ENCODE peak calls at places on chromosomes 3 and 15, in five cellular contexts. V is endothelial cell; F is AG08395; D is activated naive CD8-positive, alpha-beta T cell treated with anti-CD3 and anti-CD28 coated beads, Interleukin-2, amount 50 U/mL, for 24 hours; M is glutamatergic neuron. R is an unnamed sample.
A peak's percentile ranks its signal among the peaks of the same experiment; 100 is the strongest.

GRCh38 chr3:195773956-195774537 is 37.7 kb downstream of the MUC4 start:
- DNase-seq in V (no peak), M (no peak), F (no peak), D (no peak), R (no peak)

GRCh38 chr15:39543651-39544050 is 37.2 kb upstream of the THBS1 start:
- DNase-seq in M (no peak), F (no peak), V (no peak), D (no peak), R (no peak)

GRCh38 chr3:159757341-159758060 is 231.1 kb upstream of the IL12A start:
- DNase-seq in D (no peak), V (no peak), M (no peak), F (no peak), R (no peak)

GRCh38 chr3:13515786-13516783 is 32.8 kb upstream of the FBLN2 start:
- DNase-seq in D (no peak), M (no peak), V (no peak), F (no peak), R (no peak)

GRCh38 chr3:52153389-52154096 is 680 bp downstream of the POC1A start:
- DNase-seq in M (no peak), D (peak; percentile 11), V (no peak), F (peak; percentile 62), R (peak; percentile 44)

GRCh38 chr15:95394186-95395067 is 936.1 kb upstream of the NR2F2 start:
- DNase-seq in F (no peak), M (no peak), D (no peak), V (no peak), R (no peak)

GRCh38 chr3:26236511-26236910 is 386.1 kb upstream of the LRRC3B start:
- DNase-seq in F (no peak), M (no peak), V (no peak), D (no peak), R (no peak)

GRCh38 chr15:40891810-40892448 is 2.3 kb upstream of the VPS18 start:
- DNase-seq in V (peak; percentile 51), M (peak; percentile 63), F (peak; percentile 55), D (no peak), R (peak; percentile 22)

GRCh38 chr3:23183731-23184130 is 19.4 kb upstream of the UBE2E2 start:
- DNase-seq in M (no peak), V (peak; percentile 26), F (peak; percentile 53), D (no peak), R (no peak)

GRCh38 chr3:105473521-105474223 is 107.0 kb downstream of the ALCAM start:
- DNase-seq in V (no peak), M (no peak), F (peak; percentile 86), D (no peak), R (no peak)

GRCh38 chr3:155230382-155230781 is 63.1 kb downstream of the STRIT1 start:
- DNase-seq in M (no peak), D (no peak), V (no peak), F (peak; percentile 53), R (no peak)

GRCh38 chr3:10251006-10251405 is 2.7 kb downstream of the TATDN2 start:
- DNase-seq in F (no peak), M (no peak), D (no peak), V (no peak), R (no peak)

GRCh38 chr3:125163739-125164601 is 48.6 kb downstream of the SLC12A8 start:
- DNase-seq in D (no peak), F (no peak), V (no peak), M (no peak), R (no peak)

R was measured in DND-41.